ENCODE peak calls at places on chromosomes 4 and X, in eight cellular contexts. One of them, this sample, is unnamed.

GRCh38 chr4:105526656-105527055 is 25.8 kb upstream of the ARHGEF38 start:
- DNase-seq in H1: no peak
- DNase-seq in K562: no peak
- DNase-seq in A549: no peak
- DNase-seq in HepG2: no peak
- DNase-seq in GM12878: no peak
- DNase-seq in IMR-90: no peak
- DNase-seq in HCT116: no peak
- DNase-seq in this sample: no peak

GRCh38 chr4:83535520-83535944 is 376 bp upstream of the GPAT3 start:
- DNase-seq in HCT116: peak; percentile 66
- DNase-seq in GM12878: no peak
- DNase-seq in HepG2: peak; percentile 12
- DNase-seq in H1: no peak
- DNase-seq in IMR-90: peak; percentile 76
- DNase-seq in A549: no peak
- DNase-seq in K562: peak; percentile 39
- DNase-seq in this sample: no peak

GRCh38 chr4:73303711-73304110 is 45.1 kb upstream of the ANKRD17 start:
- DNase-seq in HCT116: no peak
- DNase-seq in K562: no peak
- DNase-seq in HepG2: no peak
- DNase-seq in H1: no peak
- DNase-seq in IMR-90: no peak
- DNase-seq in A549: no peak
- DNase-seq in GM12878: no peak
- DNase-seq in this sample: no peak

GRCh38 chrX:12052109-12052508 is 86.2 kb upstream of the FRMPD4 start:
- DNase-seq in H1: no peak
- DNase-seq in GM12878: no peak
- DNase-seq in HepG2: no peak
- DNase-seq in A549: no peak
- DNase-seq in K562: no peak
- DNase-seq in IMR-90: no peak
- DNase-seq in HCT116: no peak
- DNase-seq in this sample: no peak

GRCh38 chrX:40166582-40166981 is 68.8 kb upstream of the BCOR start:
- DNase-seq in GM12878: no peak
- DNase-seq in IMR-90: peak; percentile 42
- DNase-seq in HepG2: no peak
- DNase-seq in HCT116: no peak
- DNase-seq in H1: no peak
- DNase-seq in K562: no peak
- DNase-seq in A549: no peak
- DNase-seq in this sample: peak; percentile 82

GRCh38 chrX:361231-362145 is 25.2 kb downstream of the PPP2R3B start:
- DNase-seq in IMR-90: no peak
- DNase-seq in H1: no peak
- DNase-seq in GM12878: no peak
- DNase-seq in K562: no peak
- DNase-seq in A549: no peak
- DNase-seq in HepG2: no peak
- DNase-seq in HCT116: no peak
- DNase-seq in this sample: no peak

GRCh38 chr4:78863991-78864390 is 75.2 kb downstream of the PAQR3 start:
- DNase-seq in HepG2: no peak
- DNase-seq in HCT116: no peak
- DNase-seq in A549: no peak
- DNase-seq in IMR-90: no peak
- DNase-seq in K562: no peak
- DNase-seq in H1: no peak
- DNase-seq in GM12878: no peak
- DNase-seq in this sample: no peak

GRCh38 chr4:183657564-183657963 is 1.4 kb downstream of the RWDD4 start:
- DNase-seq in HCT116: no peak
- DNase-seq in H1: no peak
- DNase-seq in GM12878: no peak
- DNase-seq in HepG2: no peak
- DNase-seq in K562: peak; percentile 11
- DNase-seq in A549: no peak
- DNase-seq in IMR-90: no peak
- DNase-seq in this sample: no peak

GRCh38 chrX:110944323-110944761 is 148.7 kb upstream of the CHRDL1 start:
- DNase-seq in IMR-90: no peak
- DNase-seq in HCT116: no peak
- DNase-seq in A549: no peak
- DNase-seq in HepG2: no peak
- DNase-seq in H1: no peak
- DNase-seq in K562: no peak
- DNase-seq in GM12878: no peak
- DNase-seq in this sample: peak; percentile 76

GRCh38 chr4:26780524-26780923 is 80.1 kb upstream of the STIM2 start:
- DNase-seq in HepG2: no peak
- DNase-seq in H1: no peak
- DNase-seq in IMR-90: peak; percentile 48
- DNase-seq in K562: no peak
- DNase-seq in HCT116: no peak
- DNase-seq in A549: no peak
- DNase-seq in GM12878: no peak
- DNase-seq in this sample: no peak

GRCh38 chr4:41957634-41958033 is 22.4 kb downstream of the TMEM33 start:
- DNase-seq in A549: peak; percentile 35
- DNase-seq in H1: no peak
- DNase-seq in HepG2: peak; percentile 27
- DNase-seq in IMR-90: peak; percentile 5
- DNase-seq in K562: peak; percentile 63
- DNase-seq in HCT116: peak; percentile 24
- DNase-seq in GM12878: peak; percentile 20
- DNase-seq in this sample: peak; percentile 41
- TF ChIP-seq RAD21 in A549: peak; percentile 36
- TF ChIP-seq RAD21 in H1: peak; percentile 80
- TF ChIP-seq RAD21 in HepG2: no peak
- TF ChIP-seq RAD21 in IMR-90: peak; percentile 39
- TF ChIP-seq RAD21 in K562: peak; percentile 69
- TF ChIP-seq RAD21 in HCT116: peak; percentile 63
- TF ChIP-seq RAD21 in GM12878: peak; percentile 74
- TF ChIP-seq RAD21 in this sample: peak; percentile 55

GRCh38 chr4:137545461-137545861 is 13.2 kb upstream of the PCDH18 start:
- DNase-seq in GM12878: no peak
- DNase-seq in K562: no peak
- DNase-seq in IMR-90: peak; percentile 94
- DNase-seq in HepG2: no peak
- DNase-seq in H1: no peak
- DNase-seq in HCT116: no peak
- DNase-seq in A549: peak; percentile 13
- DNase-seq in this sample: no peak
- TF ChIP-seq RAD21 in GM12878: no peak
- TF ChIP-seq RAD21 in K562: no peak
- TF ChIP-seq RAD21 in IMR-90: peak; percentile 44
- TF ChIP-seq RAD21 in HepG2: no peak
- TF ChIP-seq RAD21 in H1: no peak
- TF ChIP-seq RAD21 in HCT116: peak; percentile 33
- TF ChIP-seq RAD21 in A549: no peak
- TF ChIP-seq RAD21 in this sample: no peak

GRCh38 chrX:155867821-155868220 is 13.3 kb upstream of the VAMP7 start:
- DNase-seq in GM12878: no peak
- DNase-seq in K562: no peak
- DNase-seq in HCT116: no peak
- DNase-seq in IMR-90: no peak
- DNase-seq in H1: no peak
- DNase-seq in A549: no peak
- DNase-seq in HepG2: no peak
- DNase-seq in this sample: no peak

GRCh38 chrX:155865193-155865592 is 16.0 kb upstream of the VAMP7 start:
- DNase-seq in HCT116: no peak
- DNase-seq in IMR-90: no peak
- DNase-seq in A549: no peak
- DNase-seq in HepG2: no peak
- DNase-seq in H1: no peak
- DNase-seq in K562: no peak
- DNase-seq in GM12878: no peak
- DNase-seq in this sample: no peak

GRCh38 chrX:155864655-155865054 is 16.5 kb upstream of the VAMP7 start:
- DNase-seq in HepG2: peak; percentile 6
- DNase-seq in H1: no peak
- DNase-seq in K562: no peak
- DNase-seq in A549: peak; percentile 25
- DNase-seq in GM12878: no peak
- DNase-seq in HCT116: no peak
- DNase-seq in IMR-90: no peak
- DNase-seq in this sample: peak; percentile 36
- TF ChIP-seq RAD21 in HepG2: no peak
- TF ChIP-seq RAD21 in H1: peak; percentile 39
- TF ChIP-seq RAD21 in K562: no peak
- TF ChIP-seq RAD21 in A549: no peak
- TF ChIP-seq RAD21 in GM12878: peak; percentile 16
- TF ChIP-seq RAD21 in HCT116: peak; percentile 33
- TF ChIP-seq RAD21 in IMR-90: no peak
- TF ChIP-seq RAD21 in this sample: peak; percentile 28

GRCh38 chr4:6114601-6115000 is 85.7 kb downstream of the JAKMIP1 start:
- DNase-seq in H1: no peak
- DNase-seq in A549: no peak
- DNase-seq in HCT116: no peak
- DNase-seq in K562: no peak
- DNase-seq in IMR-90: no peak
- DNase-seq in HepG2: no peak
- DNase-seq in GM12878: no peak
- DNase-seq in this sample: no peak

GRCh38 chr4:6115342-6115741 is 85.0 kb downstream of the JAKMIP1 start:
- DNase-seq in K562: no peak
- DNase-seq in HepG2: no peak
- DNase-seq in GM12878: no peak
- DNase-seq in H1: no peak
- DNase-seq in A549: no peak
- DNase-seq in IMR-90: no peak
- DNase-seq in HCT116: no peak
- DNase-seq in this sample: no peak

GRCh38 chr4:6118201-6118600 is 82.1 kb downstream of the JAKMIP1 start:
- DNase-seq in K562: no peak
- DNase-seq in HCT116: no peak
- DNase-seq in A549: no peak
- DNase-seq in IMR-90: no peak
- DNase-seq in HepG2: no peak
- DNase-seq in GM12878: no peak
- DNase-seq in H1: no peak
- DNase-seq in this sample: no peak

GRCh38 chr4:6115746-6116586 is 84.4 kb downstream of the JAKMIP1 start:
- DNase-seq in K562: no peak
- DNase-seq in H1: no peak
- DNase-seq in HepG2: no peak
- DNase-seq in A549: no peak
- DNase-seq in HCT116: no peak
- DNase-seq in IMR-90: no peak
- DNase-seq in GM12878: no peak
- DNase-seq in this sample: no peak

GRCh38 chr4:6116696-6117285 is 83.6 kb downstream of the JAKMIP1 start:
- DNase-seq in IMR-90: no peak
- DNase-seq in HCT116: no peak
- DNase-seq in K562: no peak
- DNase-seq in GM12878: no peak
- DNase-seq in HepG2: no peak
- DNase-seq in A549: no peak
- DNase-seq in H1: no peak
- DNase-seq in this sample: no peak
- TF ChIP-seq RAD21 in IMR-90: no peak
- TF ChIP-seq RAD21 in HCT116: no peak
- TF ChIP-seq RAD21 in K562: no peak
- TF ChIP-seq RAD21 in GM12878: no peak
- TF ChIP-seq RAD21 in HepG2: no peak
- TF ChIP-seq RAD21 in A549: no peak
- TF ChIP-seq RAD21 in H1: no peak
- TF ChIP-seq RAD21 in this sample: no peak